ENCODE peak calls at places on chromosomes 13 and 19, in ten cellular contexts. S is fibroblast of the conjunctiva; U is M059J; Y is stimulated activated effector memory CD8-positive, alpha-beta T cell treated with anti-CD3 and anti-CD28 coated beads, Interleukin-12 subunit alpha, Interleukin-12 subunit beta, amount 100 ng/mL, for 72 hours; G is thoracic aorta; E is T-helper 2 cell; B is Kasumi-1; W is GM10248; R is midbrain; T is GM12864. J is an unnamed sample.

GRCh38 chr13:98171806-98172569 is 5.1 kb downstream of the RNF113B start:
- DNase-seq in T (no peak), S (no peak), Y (no peak), R (peak; percentile 45), B (no peak), U (peak; percentile 73), W (no peak), E (no peak), G (no peak), J (peak; percentile 21)

GRCh38 chr19:38425810-38426466 is at the start of gene RASGRP4:
- DNase-seq in W (peak; percentile 53), T (no peak), G (no peak), Y (no peak), E (peak; percentile 46), S (no peak), R (no peak), U (no peak), B (peak; percentile 86), J (peak; percentile 32)

GRCh38 chr19:28494466-28494865 is 718.5 kb downstream of the UQCRFS1 start:
- DNase-seq in E (no peak), B (no peak), R (no peak), T (no peak), W (no peak), U (no peak), Y (no peak), G (no peak), S (no peak), J (no peak)

GRCh38 chr19:39542198-39542597 is 2.2 kb upstream of the EID2 start:
- DNase-seq in E (no peak), U (no peak), Y (no peak), T (no peak), W (no peak), B (no peak), G (no peak), R (no peak), S (no peak), J (peak; percentile 82)

GRCh38 chr19:4575267-4575793 is 15.8 kb upstream of the SEMA6B start:
- DNase-seq in E (no peak), B (no peak), T (no peak), U (peak; percentile 94), S (peak; percentile 96), Y (no peak), W (no peak), R (no peak), G (no peak), J (no peak)

GRCh38 chr13:51943721-51944120 is 67.5 kb downstream of the ATP7B start:
- DNase-seq in U (no peak), R (no peak), G (no peak), E (no peak), T (no peak), B (no peak), W (no peak), Y (no peak), S (no peak), J (no peak)

GRCh38 chr13:43676320-43676719 is 110.5 kb downstream of the ENOX1 start:
- DNase-seq in E (no peak), G (no peak), T (peak; percentile 50), W (peak; percentile 54), Y (no peak), B (no peak), R (no peak), U (no peak), S (no peak), J (no peak)

GRCh38 chr19:4103073-4103418 is 20.9 kb downstream of the MAP2K2 start:
- DNase-seq in Y (no peak), U (peak; percentile 38), W (no peak), R (no peak), B (no peak), S (no peak), E (no peak), G (no peak), T (no peak), J (no peak)

J was measured in pons.